ENCODE peak calls at places on chromosomes 16 and 17, in nine cellular contexts. P is left lung, M is MM.1S, V is neuronal stem cell, H is adrenal gland, N is heart left ventricle, Y is GM23338, I is neural progenitor cell, J is ascending aorta. A is an unnamed sample. For H3K4me1 and H3K36me3, the result is how much of the 10 kb centered on the place peaks cover.

GRCh38 chr16:11481987-11482386 is 104.7 kb downstream of the LITAF start:
- DNase-seq in P (no peak), M (no peak), V (no peak), H (no peak), N (no peak), Y (no peak), I (no peak), J (no peak), A (no peak)

GRCh38 chr17:19975601-19976000 is 2.0 kb downstream of the AKAP10 start:
- DNase-seq in P (no peak), M (no peak), V (no peak), H (no peak), N (no peak), Y (no peak), I (no peak), J (no peak), A (no peak)

GRCh38 chr16:6977291-6977690 is 355.4 kb upstream of the RBFOX1 start:
- DNase-seq in P (no peak), M (no peak), V (no peak), H (no peak), N (no peak), Y (no peak), I (no peak), J (no peak), A (no peak)

GRCh38 chr16:5459863-5460262 is 362.3 kb upstream of the EEF2KMT start:
- DNase-seq in P (no peak), M (no peak), V (no peak), H (no peak), N (no peak), Y (no peak), I (no peak), J (no peak), A (no peak)

GRCh38 chr17:81371910-81372760 is 23.1 kb upstream of the BAHCC1 start:
- DNase-seq in P (no peak), M (no peak), V (no peak), H (peak), N (peak), Y (peak), I (peak), J (no peak), A (no peak)

GRCh38 chr17:77914440-77915254 is 43.9 kb upstream of the TNRC6C start:
- DNase-seq in P (no peak), M (no peak), V (no peak), H (no peak), N (no peak), Y (peak), I (peak), J (no peak), A (no peak)

GRCh38 chr16:49458656-49459445 is 85.2 kb downstream of the C16orf78 start:
- DNase-seq in P (no peak), M (no peak), V (no peak), H (no peak), N (no peak), Y (no peak), I (no peak), J (no peak), A (no peak)

GRCh38 chr16:75288596-75289120 is 37.2 kb upstream of the BCAR1 start:
- DNase-seq in P (no peak), M (no peak), V (no peak), H (no peak), N (no peak), Y (no peak), I (no peak), J (no peak), A (peak)

GRCh38 chr17:78460951-78461944 is 82.8 kb downstream of the PGS1 start:
- DNase-seq in P (peak), M (no peak), V (no peak), H (no peak), N (no peak), Y (no peak), I (no peak), J (no peak), A (no peak)

GRCh38 chr16:2468142-2468724 is 2.9 kb upstream of the NTN3 start:
- DNase-seq in P (no peak), M (no peak), V (no peak), H (peak), N (peak), Y (peak), I (peak), J (no peak), A (no peak)

GRCh38 chr17:4854181-4854681 is 21.1 kb downstream of the MINK1 start:
- DNase-seq in P (no peak), M (no peak), V (no peak), H (no peak), N (no peak), Y (no peak), I (no peak), J (no peak), A (no peak)

GRCh38 chr17:78706271-78706915 is 75.7 kb downstream of the CYTH1 start:
- DNase-seq in P (no peak), M (no peak), V (no peak), H (no peak), N (no peak), Y (no peak), I (no peak), J (no peak), A (no peak)

GRCh38 chr16:11671271-11671670 is 3.0 kb downstream of the SNN start:
- DNase-seq in P (no peak), M (no peak), V (no peak), H (no peak), N (peak), Y (no peak), I (no peak), J (no peak), A (peak)

GRCh38 chr17:76992911-76993310 is 124.7 kb downstream of the MGAT5B start:
- DNase-seq in P (no peak), M (no peak), V (no peak), H (no peak), N (no peak), Y (no peak), I (no peak), J (no peak), A (no peak)

GRCh38 chr16:31880322-31880979 is 6.8 kb downstream of the ZNF267 start:
- DNase-seq in P (no peak), M (no peak), V (no peak), H (peak), N (no peak), Y (no peak), I (no peak), J (no peak), A (peak)

GRCh38 chr17:79743614-79744013 is 12.9 kb downstream of the ENPP7 start:
- DNase-seq in P (peak), M (no peak), V (no peak), H (no peak), N (no peak), Y (no peak), I (no peak), J (no peak), A (no peak)

GRCh38 chr17:79053251-79053925 is 21.2 kb upstream of the ENGASE start:
- DNase-seq in P (no peak), M (no peak), V (no peak), H (no peak), N (no peak), Y (no peak), I (no peak), J (no peak), A (no peak)

GRCh38 chr17:83203472-83204221 is 124.2 kb downstream of the METRNL start:
- DNase-seq in P (peak), M (no peak), V (no peak), H (no peak), N (peak), Y (no peak), I (no peak), J (peak), A (no peak)

GRCh38 chr17:5592382-5592781 is 8.1 kb upstream of the NLRP1 start:
- DNase-seq in P (no peak), M (peak), V (peak), H (no peak), N (no peak), Y (peak), I (peak), J (no peak), A (no peak)

GRCh38 chr17:80308672-80309517 is 48.2 kb downstream of the RNF213 start:
- DNase-seq in P (no peak), M (no peak), V (no peak), H (no peak), N (no peak), Y (no peak), I (no peak), J (no peak), A (no peak)

GRCh38 chr17:45320931-45321461 is 4.2 kb upstream of the MAP3K14 start:
- DNase-seq in P (no peak), M (no peak), V (no peak), H (peak), N (no peak), Y (no peak), I (no peak), J (no peak), A (no peak)

DNA sequence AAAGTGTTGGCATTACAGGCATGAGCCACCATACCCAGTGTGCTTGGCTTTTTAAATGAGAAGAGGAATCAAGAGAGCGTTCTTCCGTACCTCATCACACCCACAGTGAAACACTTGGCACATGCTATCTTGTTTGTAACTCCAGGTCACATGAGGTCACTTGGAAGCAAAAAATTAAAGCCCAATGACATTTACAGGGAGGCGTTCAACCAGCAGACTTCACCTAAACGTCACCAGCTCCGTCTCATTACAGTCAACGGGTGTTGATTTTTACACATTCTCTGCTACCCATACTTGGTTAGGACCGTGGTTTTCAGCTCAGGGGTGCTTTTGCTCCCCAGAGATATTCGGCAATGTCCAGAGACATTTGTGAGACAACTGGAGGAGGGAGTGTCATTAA is 127.0 kb downstream of the XYLT1 start:
- DNase-seq in P (no peak), M (no peak), V (no peak), H (no peak), N (no peak), Y (no peak), I (no peak), J (no peak), A (no peak)
- H3K4me1 ChIP-seq in P (half or more), M (half or more), V (under half), H (under half), N (under half), Y (under half), I (under half), J (under half), A (half or more)

DNA sequence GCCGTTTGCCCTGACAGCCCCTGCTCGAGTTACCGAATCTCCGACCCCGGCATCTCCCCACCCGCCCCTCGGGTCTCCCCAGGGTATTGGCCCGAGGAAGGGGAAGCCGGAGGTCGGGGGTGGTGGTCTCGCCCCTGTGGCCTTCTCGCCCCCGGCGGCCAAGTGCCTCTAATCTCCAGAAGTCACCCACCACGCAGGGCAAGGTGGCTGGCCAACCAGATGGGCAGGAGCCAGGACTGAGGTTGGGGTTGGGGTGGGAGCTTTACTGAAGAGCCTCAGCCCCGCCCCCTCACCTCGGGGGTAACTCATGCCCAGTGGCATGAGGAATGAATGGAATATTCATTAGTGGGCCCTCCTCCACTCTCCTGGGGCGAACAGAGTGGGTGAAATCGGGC is 634 bp downstream of the DHRS11 start:
- DNase-seq in P (no peak), M (no peak), V (peak), H (peak), N (no peak), Y (peak), I (peak), J (no peak), A (no peak)
- H3K27ac ChIP-seq in P (no peak), M (no peak), V (no peak), H (no peak), N (no peak), Y (peak), I (no peak), J (no peak), A (peak)

GRCh38 chr16:87840462-87840978 is 28.8 kb downstream of the SLC7A5 start:
- DNase-seq in P (no peak), M (no peak), V (no peak), H (no peak), N (no peak), Y (no peak), I (no peak), J (no peak), A (no peak)
- H3K36me3 ChIP-seq in P (half or more), M (under half), V (half or more), H (under half), N (under half), Y (under half), I (under half), J (under half), A (under half)

GRCh38 chr17:34651267-34651955 is 72.0 kb downstream of the TMEM132E start:
- DNase-seq in P (no peak), M (no peak), V (no peak), H (no peak), N (no peak), Y (no peak), I (no peak), J (no peak), A (no peak)

GRCh38 chr17:34652001-34652400 is 72.6 kb downstream of the TMEM132E start:
- DNase-seq in P (no peak), M (no peak), V (no peak), H (no peak), N (no peak), Y (no peak), I (no peak), J (no peak), A (no peak)

GRCh38 chr17:34654276-34654675 is 74.9 kb downstream of the TMEM132E start:
- DNase-seq in P (no peak), M (no peak), V (no peak), H (no peak), N (no peak), Y (no peak), I (no peak), J (no peak), A (no peak)

GRCh38 chr17:34656801-34657200 is 77.4 kb downstream of the TMEM132E start:
- DNase-seq in P (no peak), M (no peak), V (no peak), H (no peak), N (no peak), Y (no peak), I (no peak), J (no peak), A (no peak)

GRCh38 chr17:34654871-34655270 is 75.5 kb downstream of the TMEM132E start:
- DNase-seq in P (no peak), M (no peak), V (no peak), H (no peak), N (no peak), Y (no peak), I (no peak), J (no peak), A (no peak)
- H3K4me1 ChIP-seq in P (under half), M (under half), V (under half), H (under half), N (under half), Y (under half), I (under half), J (under half), A (under half)

DNA sequence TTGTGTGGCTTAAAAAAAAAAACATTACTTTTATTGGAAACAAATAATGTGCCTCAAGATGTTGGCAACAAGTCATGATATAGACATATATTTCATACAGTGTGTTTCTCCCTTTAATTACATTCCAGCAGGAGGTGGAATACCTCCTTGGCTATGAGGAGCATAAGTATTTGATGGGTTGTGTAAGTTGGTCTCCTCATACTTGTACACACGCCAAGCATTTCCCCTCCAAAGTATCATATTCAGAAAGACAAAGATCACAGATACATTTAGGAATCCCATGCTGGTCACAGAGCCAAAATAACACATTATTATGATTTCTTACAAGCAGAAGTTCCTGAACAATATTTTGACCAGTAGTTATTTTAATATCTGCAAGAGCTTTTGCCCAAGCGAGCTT is 57.8 kb downstream of the WSB1 start:
- DNase-seq in P (no peak), M (no peak), V (no peak), H (no peak), N (no peak), Y (no peak), I (no peak), J (no peak), A (no peak)
- H3K27ac ChIP-seq in P (no peak), M (no peak), V (no peak), H (no peak), N (peak), Y (no peak), I (no peak), J (peak), A (no peak)

DNA sequence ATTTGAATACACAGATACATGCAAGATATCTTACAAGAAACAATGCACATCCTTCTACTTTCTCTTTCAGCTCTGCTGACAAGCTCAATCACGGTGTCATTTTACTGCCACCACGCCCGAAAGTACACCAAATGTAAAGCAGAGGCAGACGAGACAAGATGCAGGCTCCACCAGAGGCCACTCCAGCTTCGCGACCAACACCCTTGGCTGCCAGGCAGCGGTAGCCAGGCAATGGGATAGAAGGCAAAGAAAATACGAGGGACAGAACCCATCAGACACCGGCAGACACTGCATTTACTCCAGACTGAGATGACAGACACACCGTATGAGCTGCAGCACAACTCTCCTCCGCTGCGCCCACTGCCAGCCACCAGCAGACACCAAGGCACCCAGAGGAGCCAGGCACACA is 41.0 kb downstream of the USP22 start:
- DNase-seq in P (no peak), M (no peak), V (no peak), H (no peak), N (no peak), Y (no peak), I (no peak), J (no peak), A (no peak)
- H3K36me3 ChIP-seq in P (half or more), M (under half), V (half or more), H (half or more), N (half or more), Y (half or more), I (under half), J (half or more), A (under half)

GRCh38 chr17:7263071-7263800 is 958 bp upstream of the CLDN7 start:
- DNase-seq in P (no peak), M (no peak), V (no peak), H (no peak), N (no peak), Y (peak), I (peak), J (no peak), A (no peak)

GRCh38 chr17:7261377-7262191 is 694 bp downstream of the CLDN7 start:
- DNase-seq in P (peak), M (no peak), V (no peak), H (no peak), N (no peak), Y (peak), I (no peak), J (no peak), A (no peak)

GRCh38 chr17:7263801-7264078 is 1.5 kb upstream of the CLDN7 start:
- DNase-seq in P (no peak), M (no peak), V (no peak), H (no peak), N (no peak), Y (peak), I (no peak), J (no peak), A (no peak)

GRCh38 chr17:7260601-7261376 is 1.5 kb downstream of the CLDN7 start:
- DNase-seq in P (peak), M (no peak), V (no peak), H (peak), N (no peak), Y (peak), I (peak), J (no peak), A (no peak)

GRCh38 chr17:7262192-7263070 is at the start of gene CLDN7:
- DNase-seq in P (peak), M (no peak), V (no peak), H (no peak), N (no peak), Y (peak), I (peak), J (no peak), A (no peak)
- H3K4me1 ChIP-seq in P (under half), M (under half), V (under half), H (under half), N (under half), Y (under half), I (under half), J (under half), A (under half)

GRCh38 chr17:59428896-59429460 is 97.5 kb downstream of the YPEL2 start:
- DNase-seq in P (no peak), M (no peak), V (no peak), H (no peak), N (no peak), Y (no peak), I (no peak), J (no peak), A (no peak)

GRCh38 chr17:59427425-59427921 is 96.0 kb downstream of the YPEL2 start:
- DNase-seq in P (no peak), M (no peak), V (no peak), H (peak), N (no peak), Y (no peak), I (no peak), J (no peak), A (no peak)

GRCh38 chr17:59426031-59426430 is 94.6 kb downstream of the YPEL2 start:
- DNase-seq in P (no peak), M (no peak), V (no peak), H (no peak), N (no peak), Y (no peak), I (no peak), J (no peak), A (no peak)

GRCh38 chr17:59425085-59425901 is 93.8 kb downstream of the YPEL2 start:
- DNase-seq in P (no peak), M (peak), V (no peak), H (peak), N (peak), Y (peak), I (no peak), J (no peak), A (no peak)

DNA sequence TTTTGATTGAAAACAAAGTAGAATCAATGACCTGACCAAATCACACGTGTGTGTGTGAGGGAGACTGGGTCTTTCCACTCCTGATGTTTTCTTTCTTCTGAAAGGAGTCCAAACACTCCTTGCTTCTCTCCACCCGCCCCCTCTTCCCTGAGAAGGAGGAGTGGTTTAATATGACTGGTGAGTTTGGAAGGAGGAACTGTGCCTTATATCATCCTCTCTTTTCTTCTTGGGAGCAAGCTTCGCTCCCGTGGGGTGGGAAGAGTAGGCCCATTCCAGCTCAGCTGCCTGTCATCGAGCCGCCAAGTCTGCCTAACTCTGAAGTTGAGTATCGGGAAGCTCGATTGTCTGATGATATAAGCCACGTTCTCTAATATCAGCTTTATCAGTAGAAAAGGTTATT is 96.5 kb downstream of the YPEL2 start:
- DNase-seq in P (no peak), M (no peak), V (no peak), H (no peak), N (no peak), Y (no peak), I (no peak), J (no peak), A (no peak)
- H3K27ac ChIP-seq in P (peak), M (no peak), V (no peak), H (no peak), N (peak), Y (no peak), I (no peak), J (peak), A (no peak)

GRCh38 chr17:34442387-34443111 is 79.5 kb upstream of the CCL1 start:
- DNase-seq in P (no peak), M (no peak), V (no peak), H (peak), N (no peak), Y (no peak), I (no peak), J (no peak), A (no peak)
- H3K36me3 ChIP-seq in P (under half), M (under half), V (under half), H (under half), N (under half), Y (under half), I (under half), J (under half), A (under half)

A was measured in CD8-positive, alpha-beta memory T cell.